ENCODE peak calls at places on chromosome 19, in nine cellular contexts. V is tibial nerve, J is natural killer cell, D is HL-60, I is fibroblast of villous mesenchyme, R is AG04450, O is esophagus muscularis mucosa, U is bronchial epithelial cell, B is pancreas. Q is an unnamed sample.

GRCh38 chr19:7293795-7294570 is at the start of gene INSR:
- DNase-seq in O (peak), D (peak), B (peak), V (peak), U (peak), R (peak), I (peak), J (no peak), Q (peak)

GRCh38 chr19:33676999-33677665 is 55.4 kb downstream of the CHST8 start:
- DNase-seq in R (no peak), D (no peak), O (no peak), U (no peak), I (no peak), J (no peak), B (no peak), V (no peak), Q (peak)

GRCh38 chr19:37997911-37998344 is 90.9 kb downstream of the SIPA1L3 start:
- DNase-seq in J (no peak), I (peak), D (no peak), V (no peak), B (no peak), U (peak), O (no peak), R (peak), Q (no peak)

GRCh38 chr19:45467115-45467455 is 711 bp upstream of the FOSB start:
- DNase-seq in D (no peak), R (no peak), O (no peak), U (no peak), B (no peak), J (no peak), V (no peak), I (peak), Q (no peak)

GRCh38 chr19:19026299-19026971 is 6.9 kb downstream of the SUGP2 start:
- DNase-seq in I (peak), B (peak), U (peak), R (no peak), D (no peak), J (no peak), V (peak), O (no peak), Q (no peak)

GRCh38 chr19:35545001-35545854 is at the start of gene TMEM147:
- DNase-seq in I (peak), D (peak), V (peak), J (peak), O (peak), U (peak), R (peak), B (peak), Q (peak)

GRCh38 chr19:13621413-13621812 is 115.1 kb upstream of the CACNA1A start:
- DNase-seq in B (no peak), R (peak), O (no peak), D (no peak), J (no peak), V (no peak), I (peak), U (peak), Q (peak)

GRCh38 chr19:49335071-49335783 is at the start of gene CD37:
- DNase-seq in U (no peak), O (no peak), J (peak), V (no peak), I (no peak), R (no peak), D (peak), B (no peak), Q (peak)

GRCh38 chr19:51164215-51164614 is 22.1 kb downstream of the SIGLEC7 start:
- DNase-seq in V (no peak), U (no peak), J (no peak), D (no peak), R (no peak), B (no peak), I (peak), O (no peak), Q (no peak)

GRCh38 chr19:51161266-51161665 is 19.2 kb downstream of the SIGLEC7 start:
- DNase-seq in D (no peak), I (no peak), U (peak), J (no peak), V (no peak), R (no peak), B (no peak), O (no peak), Q (no peak)

GRCh38 chr19:51166846-51167490 is 24.9 kb downstream of the SIGLEC7 start:
- DNase-seq in B (no peak), U (no peak), D (peak), V (peak), I (no peak), O (no peak), J (peak), R (no peak), Q (peak)

GRCh38 chr19:51159656-51160055 is 17.6 kb downstream of the SIGLEC7 start:
- DNase-seq in O (no peak), J (no peak), U (no peak), V (no peak), B (no peak), I (no peak), D (no peak), R (no peak), Q (no peak)

GRCh38 chr19:51163257-51163656 is 21.2 kb downstream of the SIGLEC7 start:
- DNase-seq in U (peak), D (no peak), B (no peak), O (no peak), J (no peak), R (no peak), V (no peak), I (no peak), Q (no peak)
- TF ChIP-seq CTCF in U (no peak), D (no peak), B (no peak), O (no peak), J (no peak), R (no peak), V (no peak), I (no peak), Q (no peak)

GRCh38 chr19:32303193-32303592 is 42.2 kb upstream of the ZNF507 start:
- DNase-seq in I (no peak), R (no peak), B (no peak), V (no peak), J (no peak), U (no peak), D (no peak), O (no peak), Q (no peak)

GRCh38 chr19:32309711-32310390 is 35.6 kb upstream of the ZNF507 start:
- DNase-seq in B (no peak), O (peak), I (no peak), U (no peak), D (no peak), R (no peak), J (no peak), V (no peak), Q (no peak)

GRCh38 chr19:32308436-32309077 is 36.9 kb upstream of the ZNF507 start:
- DNase-seq in R (no peak), V (no peak), D (no peak), O (peak), B (no peak), I (peak), J (no peak), U (no peak), Q (no peak)

GRCh38 chr19:32311371-32311770 is 34.0 kb upstream of the ZNF507 start:
- DNase-seq in O (peak), I (no peak), R (no peak), J (no peak), U (no peak), D (no peak), B (no peak), V (no peak), Q (no peak)

GRCh38 chr19:32307591-32307990 is 37.8 kb upstream of the ZNF507 start:
- DNase-seq in J (no peak), R (no peak), U (no peak), V (no peak), O (peak), I (no peak), B (no peak), D (no peak), Q (no peak)
- TF ChIP-seq CTCF in J (no peak), R (no peak), U (no peak), V (no peak), O (no peak), I (no peak), B (no peak), D (no peak), Q (no peak)

DNA sequence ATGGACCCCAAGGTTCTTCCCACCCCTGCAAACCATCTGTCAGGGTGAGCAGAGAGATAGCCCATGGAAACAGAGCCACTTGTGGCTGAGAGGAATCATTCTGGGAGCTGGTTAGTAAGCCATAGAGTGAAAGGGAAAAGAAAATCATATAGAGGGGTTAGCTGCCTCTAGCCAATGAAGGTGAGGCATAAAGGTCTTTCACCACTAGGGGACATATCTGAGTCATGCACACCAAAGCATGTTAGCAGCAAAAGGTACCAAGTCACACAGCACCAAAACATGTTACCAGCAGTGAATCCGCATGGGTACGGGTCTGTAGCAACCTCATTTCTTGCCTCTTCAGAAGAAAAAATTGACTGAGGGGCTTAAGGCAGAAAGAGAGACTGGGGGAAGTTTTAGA is 76.7 kb upstream of the ZNF43 start:
- DNase-seq in I (no peak), J (no peak), U (no peak), B (no peak), V (no peak), R (no peak), D (no peak), O (no peak), Q (no peak)
- TF ChIP-seq CTCF in I (no peak), J (no peak), U (no peak), B (no peak), V (no peak), R (no peak), D (no peak), O (no peak), Q (no peak)

GRCh38 chr19:28981994-28982393 is 231.0 kb downstream of the UQCRFS1 start:
- DNase-seq in J (no peak), B (no peak), D (no peak), V (no peak), O (no peak), I (no peak), R (no peak), U (no peak), Q (no peak)

GRCh38 chr19:28972144-28972543 is 240.8 kb downstream of the UQCRFS1 start:
- DNase-seq in D (no peak), I (no peak), V (no peak), R (no peak), B (no peak), U (no peak), O (no peak), J (no peak), Q (no peak)

GRCh38 chr19:28980236-28980868 is 232.6 kb downstream of the UQCRFS1 start:
- DNase-seq in U (no peak), V (no peak), D (no peak), B (no peak), J (no peak), O (no peak), R (no peak), I (no peak), Q (no peak)

DNA sequence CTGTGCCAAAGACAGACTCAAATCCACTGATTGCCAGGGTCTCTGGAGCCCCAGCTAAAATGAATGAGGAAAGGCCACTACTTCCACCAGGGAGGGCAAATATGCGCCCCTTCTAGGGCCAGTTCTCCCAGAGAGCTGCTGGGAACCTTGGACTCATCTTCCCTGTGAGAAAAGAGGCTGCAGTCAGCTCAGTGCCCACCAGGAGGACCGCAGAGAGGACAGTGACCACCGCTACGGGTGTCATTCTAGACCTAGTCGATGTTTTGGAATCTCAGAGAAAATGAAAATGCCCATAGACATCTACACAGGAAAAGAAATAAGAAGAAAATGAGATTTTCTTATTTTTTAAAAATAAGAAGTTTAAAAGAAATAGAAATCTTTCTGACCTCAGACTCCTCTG is 235.1 kb downstream of the UQCRFS1 start:
- DNase-seq in D (no peak), O (no peak), I (no peak), J (no peak), R (no peak), U (no peak), B (no peak), V (no peak), Q (no peak)
- TF ChIP-seq CTCF in D (no peak), O (no peak), I (no peak), J (no peak), R (peak), U (no peak), B (no peak), V (no peak), Q (no peak)